ENCODE peak calls at places on chromosomes 11 and 22, in eight cellular contexts. Z, V, H, D, E, N, K and G are unnamed samples.

GRCh38 chr11:40149721-40150120 is 1309.7 kb downstream of the LRRC4C start:
- DNase-seq in Z (no peak), E (no peak), D (no peak), N (no peak), H (no peak), K (no peak), V (no peak), G (no peak)

GRCh38 chr11:12489246-12489772 is 111.9 kb downstream of the PARVA start:
- DNase-seq in Z (no peak), K (no peak), V (no peak), D (no peak), E (no peak), H (no peak), N (no peak), G (no peak)

GRCh38 chr11:61814958-61815789 is 1.6 kb downstream of the FADS1 start:
- DNase-seq in K (peak), Z (peak), N (peak), V (peak), H (peak), E (peak), D (peak), G (peak)

GRCh38 chr11:111829185-111829968 is 42.0 kb downstream of the ALG9 start:
- DNase-seq in D (no peak), N (no peak), Z (no peak), H (no peak), E (no peak), K (no peak), V (no peak), G (no peak)

GRCh38 chr11:60345489-60345888 is 18.4 kb downstream of the MS4A6E start:
- DNase-seq in H (no peak), N (peak), E (no peak), Z (no peak), K (no peak), V (peak), D (peak), G (peak)

GRCh38 chr11:78227906-78228305 is 39.2 kb downstream of the USP35 start:
- DNase-seq in V (no peak), D (no peak), K (no peak), E (no peak), Z (no peak), N (no peak), H (no peak), G (no peak)

GRCh38 chr11:118135051-118135795 is 17.4 kb downstream of the SCN4B start:
- DNase-seq in Z (no peak), V (no peak), E (peak), K (no peak), D (no peak), N (no peak), H (no peak), G (no peak)

GRCh38 chr11:35304900-35305299 is 114.5 kb downstream of the SLC1A2 start:
- DNase-seq in D (no peak), Z (no peak), N (no peak), H (no peak), E (no peak), V (no peak), K (no peak), G (no peak)

GRCh38 chr11:92702037-92702436 is 267.4 kb upstream of the MTNR1B start:
- DNase-seq in E (no peak), V (no peak), D (no peak), N (no peak), H (no peak), Z (no peak), K (no peak), G (no peak)

GRCh38 chr22:31271485-31271884 is 20.8 kb downstream of the PIK3IP1 start:
- DNase-seq in V (no peak), Z (no peak), N (peak), D (no peak), H (no peak), E (no peak), K (no peak), G (no peak)

GRCh38 chr22:46761017-46761416 is 1.4 kb upstream of the TBC1D22A start:
- DNase-seq in H (no peak), N (no peak), K (peak), E (no peak), D (no peak), Z (no peak), V (no peak), G (no peak)

GRCh38 chr22:23401910-23402274 is 178.2 kb downstream of the IGLL1 start:
- DNase-seq in N (no peak), D (no peak), Z (no peak), K (peak), E (no peak), H (peak), V (no peak), G (no peak)

GRCh38 chr11:26331911-26332571 is at the start of gene ANO3:
- DNase-seq in H (peak), E (peak), K (peak), V (peak), N (peak), Z (peak), D (no peak), G (peak)

GRCh38 chr11:8242480-8243280 is 21.0 kb downstream of the LMO1 start:
- DNase-seq in H (no peak), D (no peak), K (peak), V (no peak), N (no peak), Z (no peak), E (no peak), G (no peak)

GRCh38 chr22:42217019-42217751 is 53.3 kb downstream of the TCF20 start:
- DNase-seq in Z (no peak), N (no peak), V (no peak), D (no peak), K (no peak), E (no peak), H (no peak), G (no peak)

GRCh38 chr11:134783219-134783618 is 371.2 kb upstream of the B3GAT1 start:
- DNase-seq in K (no peak), Z (no peak), N (no peak), D (no peak), V (no peak), H (no peak), E (no peak), G (no peak)

GRCh38 chr22:20979243-20979809 is 2.8 kb upstream of the LZTR1 start:
- DNase-seq in K (peak), H (peak), N (no peak), Z (no peak), E (peak), D (no peak), V (peak), G (peak)

GRCh38 chr11:15179167-15179566 is 64.4 kb downstream of the INSC start:
- DNase-seq in D (no peak), E (no peak), K (no peak), H (no peak), Z (no peak), V (no peak), N (no peak), G (no peak)

GRCh38 chr22:45769569-45770210 is 98.1 kb downstream of the ATXN10 start:
- DNase-seq in D (no peak), N (no peak), V (no peak), H (no peak), E (no peak), K (no peak), Z (no peak), G (no peak)

GRCh38 chr11:28123151-28123571 is 15.0 kb downstream of the METTL15 start:
- DNase-seq in K (no peak), D (no peak), E (no peak), V (no peak), H (no peak), Z (no peak), N (peak), G (no peak)

GRCh38 chr11:9927670-9928069 is 263.8 kb downstream of the SWAP70 start:
- DNase-seq in D (no peak), E (no peak), K (no peak), Z (no peak), H (no peak), N (no peak), V (no peak), G (no peak)

GRCh38 chr11:9922806-9923205 is 258.9 kb downstream of the SWAP70 start:
- DNase-seq in N (no peak), E (no peak), D (no peak), H (no peak), Z (no peak), V (no peak), K (no peak), G (no peak)

GRCh38 chr11:111329306-111330204 is 31.2 kb downstream of the POU2AF3 start:
- DNase-seq in D (no peak), V (no peak), N (no peak), Z (no peak), H (no peak), E (peak), K (no peak), G (no peak)

GRCh38 chr11:78223320-78223954 is 34.7 kb downstream of the USP35 start:
- DNase-seq in K (no peak), H (no peak), D (no peak), Z (no peak), V (no peak), E (no peak), N (no peak), G (no peak)

GRCh38 chr11:44043157-44043556 is 4.6 kb upstream of the ACCSL start:
- DNase-seq in K (no peak), E (no peak), D (no peak), V (no peak), H (no peak), Z (no peak), N (no peak), G (no peak)

DNA sequence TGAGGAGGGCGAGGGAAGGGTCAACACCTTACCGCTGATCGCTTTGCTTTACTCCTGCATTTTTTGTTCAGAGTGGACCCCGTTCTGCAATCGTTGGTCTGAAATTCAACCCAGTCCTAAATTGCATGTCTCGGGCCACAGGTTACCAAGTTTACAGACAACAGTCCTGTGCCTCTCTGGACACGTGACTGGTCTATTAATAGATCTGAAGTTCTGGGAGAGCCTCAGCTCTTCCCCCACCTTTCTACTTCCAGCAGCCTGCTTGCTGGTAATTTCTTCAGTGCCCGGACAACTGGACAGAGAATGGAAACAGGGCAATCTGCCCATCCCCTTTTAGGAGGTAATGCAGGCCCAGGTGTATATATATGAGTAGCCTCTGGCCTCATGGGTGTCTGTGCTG is 74.2 kb downstream of the STIM1 start:
- DNase-seq in V (no peak), H (no peak), N (no peak), D (no peak), Z (no peak), E (no peak), K (no peak), G (no peak)
- H3K27ac ChIP-seq in V (peak), H (no peak), N (no peak), D (no peak), Z (no peak), E (peak), K (no peak), G (no peak)

DNA sequence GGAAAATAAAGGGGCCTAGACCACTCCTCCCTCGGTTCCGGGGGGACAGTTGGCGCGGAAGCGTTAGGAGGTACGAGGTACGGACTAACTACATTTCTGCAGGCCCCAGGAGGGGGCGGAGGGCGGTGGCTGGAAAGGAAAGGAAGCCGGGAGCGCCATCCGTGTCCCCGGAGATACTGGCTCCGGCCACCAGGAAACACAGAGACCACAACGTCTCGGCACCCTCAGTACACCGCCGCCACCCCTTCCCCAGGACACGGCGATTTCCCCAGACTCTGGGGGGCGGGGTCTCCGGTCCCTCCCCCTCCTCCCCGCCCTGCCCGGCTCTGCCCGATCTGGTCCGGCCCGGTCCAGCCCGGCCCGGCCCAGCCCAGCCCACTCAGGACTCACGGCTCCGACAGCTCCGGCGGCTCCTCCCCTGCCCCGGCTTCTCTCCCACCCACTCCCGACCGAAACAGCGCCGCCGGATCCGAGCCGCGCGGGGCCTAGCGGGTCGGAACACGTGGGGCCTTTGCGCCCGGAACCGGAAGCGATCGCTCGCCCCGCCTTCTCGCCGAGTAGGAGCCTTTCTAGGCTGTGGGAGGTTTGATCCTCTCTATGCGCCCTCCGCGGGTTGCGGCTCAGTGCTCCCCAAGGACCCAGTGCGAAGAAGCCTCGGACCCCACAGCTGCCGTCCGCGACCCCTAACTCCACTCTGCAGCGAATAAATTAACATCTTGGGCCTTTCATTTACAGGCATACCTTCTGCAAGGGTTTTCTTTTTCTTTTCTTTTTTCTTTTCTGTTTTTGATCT is at the start of gene ZNF202:
- DNase-seq in Z (peak), K (peak), V (peak), N (peak), D (peak), H (peak), E (peak), G (peak)
- TF ChIP-seq POLR2AphosphoS5 in Z (peak), K (peak), V (peak), N (peak), D (peak), H (peak), E (peak), G (peak)

DNA sequence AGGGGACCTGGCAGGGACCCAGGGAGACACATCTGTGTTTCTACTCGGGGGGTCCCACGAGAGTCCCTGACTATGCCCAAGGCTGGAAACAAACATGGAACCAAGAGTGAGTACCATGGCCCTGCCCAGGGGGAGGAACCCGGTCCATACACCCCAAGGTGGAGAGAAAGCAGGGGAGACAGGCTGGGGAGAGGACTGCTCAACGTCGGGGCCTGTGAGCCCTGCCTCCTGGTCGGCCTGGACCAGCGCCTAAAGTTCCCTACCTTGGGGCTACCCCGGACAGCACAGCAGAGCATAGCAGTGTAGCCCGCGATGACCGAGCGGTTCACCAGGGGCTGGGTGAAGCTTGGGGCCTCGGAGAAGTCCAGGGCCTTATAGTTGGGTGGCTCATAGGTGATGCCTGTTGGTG is 20.2 kb downstream of the MYBPC3 start:
- DNase-seq in E (no peak), H (no peak), V (no peak), D (no peak), K (peak), N (no peak), Z (no peak), G (no peak)
- H3K27ac ChIP-seq in E (no peak), H (no peak), V (peak), D (no peak), K (no peak), N (no peak), Z (no peak), G (peak)

DNA sequence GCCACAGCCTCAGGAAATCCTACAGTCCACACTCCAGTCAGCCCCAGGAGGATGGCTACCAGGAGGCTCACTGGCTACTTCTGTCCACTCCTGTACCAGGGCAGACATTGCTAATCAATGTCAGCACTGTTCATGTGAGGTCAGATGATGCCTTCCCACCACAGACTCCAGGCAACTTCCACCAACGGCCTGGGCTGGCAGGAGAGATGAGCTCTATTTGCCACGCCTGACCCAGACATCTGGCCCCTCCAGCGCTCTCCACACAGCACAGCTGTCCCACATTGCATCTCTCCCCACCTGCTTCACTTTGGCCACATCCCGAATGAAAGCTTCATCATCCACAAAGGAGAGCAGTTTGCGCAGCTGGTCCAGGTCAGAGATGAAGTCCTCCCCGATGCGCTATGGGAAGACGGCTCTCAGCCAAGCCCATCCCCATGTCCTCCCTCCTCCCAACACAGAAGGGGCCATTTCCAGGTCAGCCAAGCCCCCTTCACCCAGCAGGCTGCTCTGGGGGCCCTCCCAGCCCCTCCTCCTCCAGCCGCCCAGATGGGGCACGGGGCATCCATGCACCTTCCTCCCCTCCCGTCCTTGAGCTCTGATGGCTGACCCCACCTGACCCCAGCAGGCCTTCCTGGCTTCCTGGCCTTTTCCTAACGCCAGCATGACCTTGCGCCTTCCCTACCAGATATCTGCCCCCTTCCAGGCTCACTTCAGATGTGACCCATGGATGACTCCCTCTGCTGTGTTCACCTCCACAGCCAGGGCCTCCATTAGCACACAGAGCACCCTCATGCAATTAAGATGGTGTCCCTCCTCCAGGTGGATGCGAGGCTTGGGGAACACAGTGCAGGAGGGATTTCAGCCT is 7.4 kb downstream of the PYGM start:
- DNase-seq in N (no peak), D (no peak), K (no peak), E (peak), Z (no peak), H (no peak), V (no peak), G (no peak)
- TF ChIP-seq POLR2AphosphoS5 in N (no peak), D (no peak), K (no peak), E (no peak), Z (no peak), H (no peak), V (no peak), G (no peak)

DNA sequence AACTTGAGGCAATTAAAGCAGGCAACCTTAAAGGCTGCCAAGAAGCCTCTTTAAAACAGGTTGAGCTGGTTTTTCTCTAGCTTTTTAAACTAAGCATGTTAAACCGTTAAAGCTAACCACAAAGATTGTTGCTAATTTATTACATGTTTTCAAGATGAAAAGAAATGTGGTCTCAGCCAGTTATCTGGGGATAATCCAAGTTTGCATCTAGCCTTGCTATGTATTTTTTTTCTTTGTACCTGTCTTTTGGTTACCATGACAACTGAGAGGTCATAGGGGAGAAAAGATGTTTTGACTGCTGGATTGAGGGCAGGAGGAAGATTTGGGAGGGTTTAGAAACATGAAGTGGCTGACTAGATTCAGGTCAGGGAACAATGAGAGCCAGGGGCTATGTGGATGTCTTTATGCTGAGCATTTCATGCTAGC is 19.2 kb upstream of the PGM2L1 start:
- DNase-seq in D (no peak), Z (no peak), K (no peak), E (no peak), N (no peak), H (no peak), V (no peak), G (no peak)
- H3K27ac ChIP-seq in D (peak), Z (no peak), K (no peak), E (peak), N (no peak), H (no peak), V (no peak), G (peak)

GRCh38 chr22:50210378-50211139 is 9.7 kb downstream of the SELENOO start:
- DNase-seq in E (no peak), D (no peak), V (no peak), H (no peak), K (no peak), N (no peak), Z (no peak), G (peak)

GRCh38 chr22:50207383-50208031 is 6.7 kb downstream of the SELENOO start:
- DNase-seq in D (no peak), N (no peak), Z (no peak), V (no peak), E (no peak), K (no peak), H (no peak), G (peak)

GRCh38 chr22:50209893-50210292 is 9.1 kb downstream of the SELENOO start:
- DNase-seq in E (peak), Z (no peak), H (peak), K (peak), D (no peak), V (peak), N (peak), G (peak)

GRCh38 chr22:50208430-50208938 is 7.7 kb downstream of the SELENOO start:
- DNase-seq in E (no peak), V (no peak), N (no peak), K (no peak), H (no peak), Z (no peak), D (no peak), G (no peak)

DNA sequence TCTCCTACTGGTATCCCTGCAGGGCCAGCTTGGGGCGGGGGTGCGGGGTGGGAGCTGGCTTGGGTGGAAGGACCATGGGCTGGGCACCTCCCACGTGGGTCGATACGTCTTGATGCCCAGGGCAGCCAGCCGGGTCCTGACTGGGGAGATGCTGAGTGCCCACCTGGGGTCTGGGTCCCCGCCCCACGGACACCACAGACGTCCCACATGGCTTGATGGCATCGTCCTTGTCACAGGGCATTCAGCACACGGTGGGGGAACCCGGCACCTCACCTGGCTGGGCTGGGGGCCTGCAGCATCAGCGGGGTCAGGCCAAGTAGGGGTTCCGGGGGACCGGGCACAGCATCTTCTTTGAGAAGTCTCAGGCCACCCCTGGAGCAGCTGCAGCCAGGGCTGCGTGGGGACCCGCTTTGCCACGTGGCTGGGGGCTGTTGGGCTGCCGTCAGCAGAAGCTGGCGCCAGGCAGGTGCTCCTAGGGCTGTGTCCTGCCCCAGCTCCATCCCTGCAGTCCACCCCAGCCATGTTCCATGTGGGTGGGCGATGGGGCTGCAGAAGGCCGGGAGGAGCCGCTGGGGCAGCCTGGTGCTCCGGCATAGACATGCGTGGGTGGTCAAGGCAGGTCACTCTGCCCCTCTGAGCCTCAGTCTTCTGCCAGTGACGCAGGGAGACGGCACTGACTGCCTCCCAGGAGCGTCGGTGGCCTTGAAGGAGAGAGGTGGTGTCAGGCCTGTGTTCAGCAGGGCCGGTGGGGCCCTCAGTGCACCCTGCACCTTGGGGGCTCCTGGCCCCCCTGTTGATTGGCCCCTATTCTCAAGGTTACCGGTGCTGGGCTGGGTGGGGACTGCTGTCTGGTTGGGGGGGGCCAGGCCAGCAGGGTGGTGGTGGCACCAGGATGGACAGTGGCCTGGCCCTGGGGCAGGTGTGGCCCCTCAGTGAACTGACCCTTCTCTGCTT is 8.4 kb downstream of the SELENOO start:
- DNase-seq in V (no peak), H (no peak), Z (no peak), N (no peak), K (no peak), D (no peak), E (no peak), G (peak)
- TF ChIP-seq POLR2AphosphoS5 in V (no peak), H (no peak), Z (no peak), N (no peak), K (no peak), D (no peak), E (no peak), G (no peak)